ENCODE peak calls at places on chromosomes 11 and 22, in nine cellular contexts. One of them, this sample, is unnamed. For H3K36me3, the result is how much of the 10 kb centered on the place peaks cover.

GRCh38 chr11:65491163-65491465 is 7.7 kb upstream of the MALAT1 start:
- DNase-seq in sigmoid colon: peak
- DNase-seq in tibial nerve: no peak
- DNase-seq in esophagus muscularis mucosa: no peak
- DNase-seq in ovary: no peak
- DNase-seq in suprapubic skin: no peak
- DNase-seq in upper lobe of left lung: no peak
- DNase-seq in stomach: no peak
- DNase-seq in K562: no peak
- DNase-seq in this sample: no peak

GRCh38 chr22:43921361-43921760 is 2.2 kb upstream of the PNPLA3 start:
- DNase-seq in sigmoid colon: no peak
- DNase-seq in tibial nerve: no peak
- DNase-seq in esophagus muscularis mucosa: no peak
- DNase-seq in ovary: no peak
- DNase-seq in suprapubic skin: no peak
- DNase-seq in upper lobe of left lung: no peak
- DNase-seq in stomach: no peak
- DNase-seq in K562: no peak
- DNase-seq in this sample: no peak

GRCh38 chr11:134230339-134230738 is 5.9 kb downstream of the VPS26B start:
- DNase-seq in sigmoid colon: no peak
- DNase-seq in tibial nerve: no peak
- DNase-seq in esophagus muscularis mucosa: no peak
- DNase-seq in ovary: no peak
- DNase-seq in suprapubic skin: no peak
- DNase-seq in upper lobe of left lung: no peak
- DNase-seq in stomach: no peak
- DNase-seq in K562: no peak
- DNase-seq in this sample: no peak

GRCh38 chr22:23403152-23403719 is 176.9 kb downstream of the IGLL1 start:
- DNase-seq in sigmoid colon: peak
- DNase-seq in tibial nerve: no peak
- DNase-seq in esophagus muscularis mucosa: no peak
- DNase-seq in ovary: peak
- DNase-seq in suprapubic skin: peak
- DNase-seq in upper lobe of left lung: no peak
- DNase-seq in stomach: no peak
- DNase-seq in K562: no peak
- DNase-seq in this sample: no peak

GRCh38 chr11:123132881-123133280 is 62.2 kb downstream of the CLMP start:
- DNase-seq in sigmoid colon: no peak
- DNase-seq in tibial nerve: no peak
- DNase-seq in esophagus muscularis mucosa: no peak
- DNase-seq in ovary: no peak
- DNase-seq in suprapubic skin: no peak
- DNase-seq in upper lobe of left lung: no peak
- DNase-seq in stomach: no peak
- DNase-seq in K562: no peak
- DNase-seq in this sample: no peak

GRCh38 chr11:92388380-92388779 is 163.8 kb downstream of the FAT3 start:
- DNase-seq in sigmoid colon: no peak
- DNase-seq in tibial nerve: no peak
- DNase-seq in esophagus muscularis mucosa: no peak
- DNase-seq in ovary: no peak
- DNase-seq in suprapubic skin: no peak
- DNase-seq in upper lobe of left lung: no peak
- DNase-seq in stomach: no peak
- DNase-seq in K562: no peak
- DNase-seq in this sample: no peak

GRCh38 chr11:11995601-11996000 is 12.8 kb downstream of the DKK3 start:
- DNase-seq in sigmoid colon: no peak
- DNase-seq in tibial nerve: no peak
- DNase-seq in esophagus muscularis mucosa: no peak
- DNase-seq in ovary: no peak
- DNase-seq in suprapubic skin: peak
- DNase-seq in upper lobe of left lung: no peak
- DNase-seq in stomach: no peak
- DNase-seq in K562: no peak
- DNase-seq in this sample: no peak

GRCh38 chr11:29282088-29282487 is 734.7 kb downstream of the KCNA4 start:
- DNase-seq in sigmoid colon: no peak
- DNase-seq in tibial nerve: no peak
- DNase-seq in esophagus muscularis mucosa: no peak
- DNase-seq in ovary: no peak
- DNase-seq in suprapubic skin: no peak
- DNase-seq in upper lobe of left lung: no peak
- DNase-seq in stomach: no peak
- DNase-seq in K562: no peak
- DNase-seq in this sample: no peak

GRCh38 chr11:96614846-96615245 is 225.0 kb downstream of the JRKL start:
- DNase-seq in sigmoid colon: no peak
- DNase-seq in tibial nerve: no peak
- DNase-seq in esophagus muscularis mucosa: no peak
- DNase-seq in ovary: no peak
- DNase-seq in suprapubic skin: no peak
- DNase-seq in upper lobe of left lung: no peak
- DNase-seq in stomach: no peak
- DNase-seq in K562: no peak
- DNase-seq in this sample: no peak

GRCh38 chr22:16806401-16806800 is 18.8 kb downstream of the XKR3 start:
- DNase-seq in sigmoid colon: no peak
- DNase-seq in tibial nerve: no peak
- DNase-seq in esophagus muscularis mucosa: no peak
- DNase-seq in ovary: no peak
- DNase-seq in suprapubic skin: no peak
- DNase-seq in upper lobe of left lung: no peak
- DNase-seq in stomach: no peak
- DNase-seq in K562: no peak
- DNase-seq in this sample: no peak

GRCh38 chr22:46061431-46062231 is 84.7 kb upstream of the WNT7B start:
- DNase-seq in sigmoid colon: peak
- DNase-seq in tibial nerve: no peak
- DNase-seq in esophagus muscularis mucosa: no peak
- DNase-seq in ovary: peak
- DNase-seq in suprapubic skin: peak
- DNase-seq in upper lobe of left lung: peak
- DNase-seq in stomach: peak
- DNase-seq in K562: no peak
- DNase-seq in this sample: peak

GRCh38 chr11:69490516-69490915 is 9.1 kb downstream of the LINC01488 start:
- DNase-seq in sigmoid colon: no peak
- DNase-seq in tibial nerve: no peak
- DNase-seq in esophagus muscularis mucosa: no peak
- DNase-seq in ovary: no peak
- DNase-seq in suprapubic skin: no peak
- DNase-seq in upper lobe of left lung: no peak
- DNase-seq in stomach: no peak
- DNase-seq in K562: no peak
- DNase-seq in this sample: no peak

GRCh38 chr11:72591785-72592490 is 82.3 kb downstream of the PDE2A start:
- DNase-seq in sigmoid colon: no peak
- DNase-seq in tibial nerve: no peak
- DNase-seq in esophagus muscularis mucosa: no peak
- DNase-seq in ovary: no peak
- DNase-seq in suprapubic skin: no peak
- DNase-seq in upper lobe of left lung: no peak
- DNase-seq in stomach: no peak
- DNase-seq in K562: no peak
- DNase-seq in this sample: no peak

GRCh38 chr11:86069408-86070086 is 663 bp upstream of the PICALM start:
- DNase-seq in sigmoid colon: peak
- DNase-seq in tibial nerve: peak
- DNase-seq in esophagus muscularis mucosa: no peak
- DNase-seq in ovary: no peak
- DNase-seq in suprapubic skin: no peak
- DNase-seq in upper lobe of left lung: peak
- DNase-seq in stomach: no peak
- DNase-seq in K562: peak
- DNase-seq in this sample: peak

GRCh38 chr11:87421422-87421821 is 383.7 kb downstream of the TMEM135 start:
- DNase-seq in sigmoid colon: no peak
- DNase-seq in tibial nerve: peak
- DNase-seq in esophagus muscularis mucosa: peak
- DNase-seq in ovary: no peak
- DNase-seq in suprapubic skin: no peak
- DNase-seq in upper lobe of left lung: no peak
- DNase-seq in stomach: no peak
- DNase-seq in K562: peak
- DNase-seq in this sample: peak

GRCh38 chr11:61728940-61729219 is 23.6 kb upstream of the MYRF start:
- DNase-seq in sigmoid colon: no peak
- DNase-seq in tibial nerve: no peak
- DNase-seq in esophagus muscularis mucosa: no peak
- DNase-seq in ovary: no peak
- DNase-seq in suprapubic skin: no peak
- DNase-seq in upper lobe of left lung: no peak
- DNase-seq in stomach: no peak
- DNase-seq in K562: no peak
- DNase-seq in this sample: no peak

GRCh38 chr11:134342572-134343340 is 11.0 kb downstream of the GLB1L2 start:
- DNase-seq in sigmoid colon: peak
- DNase-seq in tibial nerve: no peak
- DNase-seq in esophagus muscularis mucosa: peak
- DNase-seq in ovary: no peak
- DNase-seq in suprapubic skin: no peak
- DNase-seq in upper lobe of left lung: no peak
- DNase-seq in stomach: no peak
- DNase-seq in K562: no peak
- DNase-seq in this sample: no peak

GRCh38 chr22:47089796-47090460 is 327.5 kb downstream of the TBC1D22A start:
- DNase-seq in sigmoid colon: no peak
- DNase-seq in tibial nerve: no peak
- DNase-seq in esophagus muscularis mucosa: no peak
- DNase-seq in ovary: no peak
- DNase-seq in suprapubic skin: peak
- DNase-seq in upper lobe of left lung: no peak
- DNase-seq in stomach: no peak
- DNase-seq in K562: peak
- DNase-seq in this sample: no peak

DNA sequence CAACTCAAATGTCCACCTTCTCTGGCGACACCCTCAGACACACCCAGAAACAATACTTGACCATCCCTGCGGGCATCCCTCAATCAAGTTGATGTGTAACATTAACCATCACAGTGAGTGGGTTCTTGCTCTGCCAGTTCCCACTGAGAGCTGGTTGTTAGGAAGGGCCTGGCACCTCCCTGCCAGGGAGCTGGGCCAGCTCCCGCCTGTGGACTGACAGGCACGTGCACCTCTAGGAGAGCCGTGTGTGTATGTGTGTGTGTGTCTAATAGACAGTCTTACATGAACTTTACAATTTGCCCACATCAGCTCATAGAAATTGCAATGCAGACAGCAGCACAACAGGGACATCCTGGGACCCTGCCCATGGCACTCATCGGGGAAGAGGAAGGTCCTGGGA is 298.7 kb downstream of the SHANK2 start:
- DNase-seq in sigmoid colon: no peak
- DNase-seq in tibial nerve: no peak
- DNase-seq in esophagus muscularis mucosa: no peak
- DNase-seq in ovary: no peak
- DNase-seq in suprapubic skin: no peak
- DNase-seq in upper lobe of left lung: no peak
- DNase-seq in stomach: no peak
- DNase-seq in K562: no peak
- DNase-seq in this sample: no peak
- TF ChIP-seq EP300 in sigmoid colon: no peak
- TF ChIP-seq EP300 in tibial nerve: no peak
- TF ChIP-seq EP300 in esophagus muscularis mucosa: no peak
- TF ChIP-seq EP300 in ovary: no peak
- TF ChIP-seq EP300 in suprapubic skin: no peak
- TF ChIP-seq EP300 in upper lobe of left lung: no peak
- TF ChIP-seq EP300 in stomach: no peak
- TF ChIP-seq EP300 in K562: no peak
- TF ChIP-seq EP300 in this sample: no peak

GRCh38 chr11:2926611-2927492 is 2.4 kb downstream of the PHLDA2 start:
- DNase-seq in sigmoid colon: no peak
- DNase-seq in tibial nerve: no peak
- DNase-seq in esophagus muscularis mucosa: no peak
- DNase-seq in ovary: no peak
- DNase-seq in suprapubic skin: no peak
- DNase-seq in upper lobe of left lung: no peak
- DNase-seq in stomach: no peak
- DNase-seq in K562: no peak
- DNase-seq in this sample: peak
- TF ChIP-seq POLR2A in sigmoid colon: no peak
- TF ChIP-seq POLR2A in tibial nerve: no peak
- TF ChIP-seq POLR2A in esophagus muscularis mucosa: no peak
- TF ChIP-seq POLR2A in ovary: no peak
- TF ChIP-seq POLR2A in suprapubic skin: no peak
- TF ChIP-seq POLR2A in upper lobe of left lung: no peak
- TF ChIP-seq POLR2A in stomach: no peak
- TF ChIP-seq POLR2A in K562: no peak
- TF ChIP-seq POLR2A in this sample: no peak

GRCh38 chr11:94828088-94828487 is 59.9 kb downstream of the AMOTL1 start:
- DNase-seq in sigmoid colon: no peak
- DNase-seq in tibial nerve: no peak
- DNase-seq in esophagus muscularis mucosa: no peak
- DNase-seq in ovary: no peak
- DNase-seq in suprapubic skin: no peak
- DNase-seq in upper lobe of left lung: no peak
- DNase-seq in stomach: no peak
- DNase-seq in K562: no peak
- DNase-seq in this sample: no peak
- H3K36me3 ChIP-seq in sigmoid colon: under half
- H3K36me3 ChIP-seq in tibial nerve: under half
- H3K36me3 ChIP-seq in esophagus muscularis mucosa: under half
- H3K36me3 ChIP-seq in ovary: under half
- H3K36me3 ChIP-seq in suprapubic skin: half or more
- H3K36me3 ChIP-seq in upper lobe of left lung: under half
- H3K36me3 ChIP-seq in stomach: half or more
- H3K36me3 ChIP-seq in K562: half or more
- H3K36me3 ChIP-seq in this sample: under half

GRCh38 chr11:102421262-102421661 is 31.3 kb downstream of the TMEM123 start:
- DNase-seq in sigmoid colon: no peak
- DNase-seq in tibial nerve: no peak
- DNase-seq in esophagus muscularis mucosa: no peak
- DNase-seq in ovary: no peak
- DNase-seq in suprapubic skin: no peak
- DNase-seq in upper lobe of left lung: no peak
- DNase-seq in stomach: no peak
- DNase-seq in K562: no peak
- DNase-seq in this sample: no peak
- TF ChIP-seq EP300 in sigmoid colon: no peak
- TF ChIP-seq EP300 in tibial nerve: no peak
- TF ChIP-seq EP300 in esophagus muscularis mucosa: no peak
- TF ChIP-seq EP300 in ovary: no peak
- TF ChIP-seq EP300 in suprapubic skin: no peak
- TF ChIP-seq EP300 in upper lobe of left lung: no peak
- TF ChIP-seq EP300 in stomach: no peak
- TF ChIP-seq EP300 in K562: no peak
- TF ChIP-seq EP300 in this sample: no peak

GRCh38 chr22:33335611-33336279 is 277.6 kb upstream of the SYN3 start:
- DNase-seq in sigmoid colon: no peak
- DNase-seq in tibial nerve: no peak
- DNase-seq in esophagus muscularis mucosa: no peak
- DNase-seq in ovary: no peak
- DNase-seq in suprapubic skin: no peak
- DNase-seq in upper lobe of left lung: no peak
- DNase-seq in stomach: no peak
- DNase-seq in K562: no peak
- DNase-seq in this sample: no peak
- TF ChIP-seq POLR2A in sigmoid colon: no peak
- TF ChIP-seq POLR2A in tibial nerve: no peak
- TF ChIP-seq POLR2A in esophagus muscularis mucosa: no peak
- TF ChIP-seq POLR2A in ovary: no peak
- TF ChIP-seq POLR2A in suprapubic skin: no peak
- TF ChIP-seq POLR2A in upper lobe of left lung: no peak
- TF ChIP-seq POLR2A in stomach: no peak
- TF ChIP-seq POLR2A in K562: no peak
- TF ChIP-seq POLR2A in this sample: no peak